ENCODE peak calls at places on chromosome 4, in seven cellular contexts. N is iris pigment epithelial cell; P is effector memory CD8-positive, alpha-beta T cell; F is EL; A is CD4-positive, alpha-beta memory T cell; E is sigmoid colon; S is fibroblast of the aortic adventitia. C is an unnamed sample.

GRCh38 chr4:11635336-11635735 is 206.6 kb upstream of the HS3ST1 start:
- DNase-seq in N (peak; percentile 82), P (no peak), F (no peak), A (no peak), E (no peak), S (peak; percentile 70), C (peak; percentile 18)

GRCh38 chr4:6466756-6467381 is 5.5 kb downstream of the PPP2R2C start:
- DNase-seq in N (no peak), P (no peak), F (no peak), A (no peak), E (peak; percentile 30), S (no peak), C (no peak)

GRCh38 chr4:104491826-104492771 is 2.6 kb downstream of the CXXC4 start:
- DNase-seq in N (peak; percentile 1), P (no peak), F (no peak), A (no peak), E (no peak), S (no peak), C (peak; percentile 44)

GRCh38 chr4:27760176-27760575 is 899.5 kb downstream of the STIM2 start:
- DNase-seq in N (no peak), P (no peak), F (no peak), A (no peak), E (no peak), S (no peak), C (no peak)

GRCh38 chr4:182496392-182496791 is 253.2 kb downstream of the TENM3 start:
- DNase-seq in N (no peak), P (no peak), F (no peak), A (no peak), E (no peak), S (no peak), C (no peak)

GRCh38 chr4:108270466-108271450 is 102.0 kb upstream of the LEF1 start:
- DNase-seq in N (peak; percentile 91), P (no peak), F (peak; percentile 75), A (no peak), E (no peak), S (peak; percentile 2), C (no peak)

GRCh38 chr4:98446499-98447375 is 185.6 kb downstream of the RAP1GDS1 start:
- DNase-seq in N (peak; percentile 96), P (peak; percentile 62), F (no peak), A (peak; percentile 77), E (no peak), S (no peak), C (no peak)

GRCh38 chr4:48653217-48654014 is 126.7 kb downstream of the FRYL start:
- DNase-seq in N (peak; percentile 80), P (no peak), F (peak; percentile 46), A (peak; percentile 18), E (peak; percentile 73), S (peak; percentile 84), C (no peak)

GRCh38 chr4:124839786-124840390 is 127.4 kb upstream of the ANKRD50 start:
- DNase-seq in N (no peak), P (no peak), F (no peak), A (no peak), E (no peak), S (no peak), C (no peak)

GRCh38 chr4:73341454-73341853 is 62.6 kb upstream of the ALB start:
- DNase-seq in N (peak; percentile 65), P (no peak), F (peak; percentile 58), A (no peak), E (no peak), S (peak; percentile 82), C (peak; percentile 22)

GRCh38 chr4:75779059-75779757 is 54.8 kb downstream of the USO1 start:
- DNase-seq in N (no peak), P (no peak), F (no peak), A (no peak), E (no peak), S (no peak), C (no peak)

C was measured in NCI-H2029 treated with DMSO at 0.1 percent for 48 hours.